ENCODE peak calls at places on chromosomes 1 and 21, in ten cellular contexts. One of them, this sample, is unnamed.

GRCh38 chr1:169999357-169999756 is 75.1 kb downstream of the KIFAP3 start:
- DNase-seq in neural progenitor cell: no peak
- DNase-seq in foreskin fibroblast: peak; percentile 88
- DNase-seq in transverse colon: no peak
- DNase-seq in GM23338: no peak
- DNase-seq in HL-60: no peak
- DNase-seq in AG04450: peak; percentile 10
- DNase-seq in stomach: no peak
- DNase-seq in heart left ventricle: peak; percentile 6
- DNase-seq in MM.1S: no peak
- DNase-seq in this sample: peak; percentile 44

GRCh38 chr21:10464975-10465374 is 56.4 kb upstream of the TPTE start:
- DNase-seq in foreskin fibroblast: no peak
- DNase-seq in heart left ventricle: no peak
- DNase-seq in stomach: no peak
- DNase-seq in HL-60: no peak
- DNase-seq in GM23338: no peak
- DNase-seq in transverse colon: no peak
- DNase-seq in neural progenitor cell: no peak
- DNase-seq in MM.1S: no peak
- DNase-seq in AG04450: no peak
- DNase-seq in this sample: no peak

GRCh38 chr1:56920551-56920950 is 45.3 kb downstream of the C8B start:
- DNase-seq in transverse colon: no peak
- DNase-seq in stomach: no peak
- DNase-seq in heart left ventricle: no peak
- DNase-seq in HL-60: no peak
- DNase-seq in AG04450: no peak
- DNase-seq in GM23338: no peak
- DNase-seq in MM.1S: no peak
- DNase-seq in neural progenitor cell: no peak
- DNase-seq in foreskin fibroblast: peak; percentile 47
- DNase-seq in this sample: peak; percentile 65

GRCh38 chr1:218874313-218874712 is 299.4 kb upstream of the LYPLAL1 start:
- DNase-seq in foreskin fibroblast: peak; percentile 29
- DNase-seq in AG04450: peak; percentile 63
- DNase-seq in transverse colon: no peak
- DNase-seq in stomach: no peak
- DNase-seq in heart left ventricle: no peak
- DNase-seq in GM23338: no peak
- DNase-seq in MM.1S: peak; percentile 39
- DNase-seq in neural progenitor cell: no peak
- DNase-seq in HL-60: peak; percentile 78
- DNase-seq in this sample: peak; percentile 96

GRCh38 chr1:155941845-155942507 is 538 bp downstream of the RXFP4 start:
- DNase-seq in transverse colon: peak; percentile 41
- DNase-seq in foreskin fibroblast: no peak
- DNase-seq in GM23338: no peak
- DNase-seq in HL-60: no peak
- DNase-seq in heart left ventricle: no peak
- DNase-seq in AG04450: no peak
- DNase-seq in stomach: no peak
- DNase-seq in MM.1S: no peak
- DNase-seq in neural progenitor cell: no peak
- DNase-seq in this sample: no peak

GRCh38 chr1:42756956-42757891 is 9.6 kb downstream of the P3H1 start:
- DNase-seq in foreskin fibroblast: no peak
- DNase-seq in GM23338: peak; percentile 91
- DNase-seq in transverse colon: no peak
- DNase-seq in MM.1S: peak; percentile 67
- DNase-seq in neural progenitor cell: peak; percentile 81
- DNase-seq in HL-60: peak; percentile 55
- DNase-seq in heart left ventricle: no peak
- DNase-seq in AG04450: peak; percentile 39
- DNase-seq in stomach: peak; percentile 25
- DNase-seq in this sample: peak; percentile 85

GRCh38 chr1:198272492-198272891 is 115.7 kb downstream of the NEK7 start:
- DNase-seq in GM23338: no peak
- DNase-seq in AG04450: no peak
- DNase-seq in stomach: no peak
- DNase-seq in heart left ventricle: no peak
- DNase-seq in foreskin fibroblast: no peak
- DNase-seq in neural progenitor cell: no peak
- DNase-seq in transverse colon: no peak
- DNase-seq in HL-60: no peak
- DNase-seq in MM.1S: no peak
- DNase-seq in this sample: peak; percentile 63

GRCh38 chr21:37374026-37374425 is 7.5 kb downstream of the DYRK1A start:
- DNase-seq in MM.1S: no peak
- DNase-seq in transverse colon: no peak
- DNase-seq in stomach: no peak
- DNase-seq in foreskin fibroblast: peak; percentile 67
- DNase-seq in GM23338: no peak
- DNase-seq in heart left ventricle: no peak
- DNase-seq in AG04450: no peak
- DNase-seq in neural progenitor cell: no peak
- DNase-seq in HL-60: no peak
- DNase-seq in this sample: peak; percentile 56

GRCh38 chr1:164473544-164473943 is 85.4 kb upstream of the PBX1 start:
- DNase-seq in GM23338: no peak
- DNase-seq in foreskin fibroblast: no peak
- DNase-seq in HL-60: no peak
- DNase-seq in AG04450: no peak
- DNase-seq in heart left ventricle: no peak
- DNase-seq in transverse colon: no peak
- DNase-seq in neural progenitor cell: no peak
- DNase-seq in MM.1S: no peak
- DNase-seq in stomach: no peak
- DNase-seq in this sample: no peak

GRCh38 chr1:46724991-46725735 is 6.2 kb upstream of the EFCAB14 start:
- DNase-seq in foreskin fibroblast: peak; percentile 60
- DNase-seq in MM.1S: peak; percentile 75
- DNase-seq in neural progenitor cell: peak; percentile 87
- DNase-seq in transverse colon: peak; percentile 77
- DNase-seq in heart left ventricle: peak; percentile 61
- DNase-seq in AG04450: peak; percentile 67
- DNase-seq in GM23338: peak; percentile 91
- DNase-seq in HL-60: peak; percentile 41
- DNase-seq in stomach: peak; percentile 81
- DNase-seq in this sample: peak; percentile 93

GRCh38 chr1:30232288-30232899 is 491.0 kb downstream of the MATN1 start:
- DNase-seq in heart left ventricle: no peak
- DNase-seq in neural progenitor cell: peak; percentile 35
- DNase-seq in AG04450: no peak
- DNase-seq in transverse colon: no peak
- DNase-seq in GM23338: peak; percentile 71
- DNase-seq in HL-60: no peak
- DNase-seq in MM.1S: peak; percentile 27
- DNase-seq in stomach: no peak
- DNase-seq in foreskin fibroblast: no peak
- DNase-seq in this sample: no peak

GRCh38 chr1:230669543-230669942 is 27.3 kb downstream of the COG2 start:
- DNase-seq in transverse colon: no peak
- DNase-seq in HL-60: no peak
- DNase-seq in stomach: no peak
- DNase-seq in GM23338: no peak
- DNase-seq in AG04450: no peak
- DNase-seq in foreskin fibroblast: no peak
- DNase-seq in neural progenitor cell: no peak
- DNase-seq in MM.1S: no peak
- DNase-seq in heart left ventricle: no peak
- DNase-seq in this sample: no peak

GRCh38 chr1:198357937-198358336 is 182.5 kb downstream of the ATP6V1G3 start:
- DNase-seq in neural progenitor cell: no peak
- DNase-seq in AG04450: no peak
- DNase-seq in stomach: no peak
- DNase-seq in HL-60: no peak
- DNase-seq in heart left ventricle: no peak
- DNase-seq in GM23338: no peak
- DNase-seq in MM.1S: no peak
- DNase-seq in transverse colon: no peak
- DNase-seq in foreskin fibroblast: no peak
- DNase-seq in this sample: no peak

GRCh38 chr1:145690587-145691558 is 16.3 kb downstream of the PDZK1 start:
- DNase-seq in stomach: no peak
- DNase-seq in AG04450: peak; percentile 41
- DNase-seq in HL-60: no peak
- DNase-seq in foreskin fibroblast: peak; percentile 76
- DNase-seq in heart left ventricle: no peak
- DNase-seq in MM.1S: peak; percentile 94
- DNase-seq in neural progenitor cell: no peak
- DNase-seq in GM23338: no peak
- DNase-seq in transverse colon: peak; percentile 17
- DNase-seq in this sample: peak; percentile 90

GRCh38 chr1:33242652-33243051 is 13.6 kb upstream of the ZNF362 start:
- DNase-seq in AG04450: no peak
- DNase-seq in HL-60: no peak
- DNase-seq in stomach: no peak
- DNase-seq in neural progenitor cell: no peak
- DNase-seq in foreskin fibroblast: no peak
- DNase-seq in heart left ventricle: no peak
- DNase-seq in MM.1S: no peak
- DNase-seq in transverse colon: no peak
- DNase-seq in GM23338: no peak
- DNase-seq in this sample: no peak

GRCh38 chr1:168428063-168428731 is 115.6 kb downstream of the XCL2 start:
- DNase-seq in transverse colon: no peak
- DNase-seq in foreskin fibroblast: peak; percentile 7
- DNase-seq in GM23338: peak; percentile 52
- DNase-seq in HL-60: no peak
- DNase-seq in heart left ventricle: peak; percentile 32
- DNase-seq in stomach: no peak
- DNase-seq in AG04450: no peak
- DNase-seq in MM.1S: no peak
- DNase-seq in neural progenitor cell: no peak
- DNase-seq in this sample: no peak

GRCh38 chr1:27787895-27788294 is 14.9 kb downstream of the STX12 start:
- DNase-seq in stomach: no peak
- DNase-seq in foreskin fibroblast: no peak
- DNase-seq in neural progenitor cell: no peak
- DNase-seq in GM23338: no peak
- DNase-seq in AG04450: no peak
- DNase-seq in HL-60: no peak
- DNase-seq in MM.1S: no peak
- DNase-seq in transverse colon: no peak
- DNase-seq in heart left ventricle: no peak
- DNase-seq in this sample: peak; percentile 87

GRCh38 chr1:6025269-6026094 is 20.2 kb upstream of the KCNAB2 start:
- DNase-seq in heart left ventricle: no peak
- DNase-seq in foreskin fibroblast: peak; percentile 37
- DNase-seq in AG04450: no peak
- DNase-seq in GM23338: no peak
- DNase-seq in MM.1S: peak; percentile 47
- DNase-seq in HL-60: no peak
- DNase-seq in stomach: no peak
- DNase-seq in neural progenitor cell: no peak
- DNase-seq in transverse colon: no peak
- DNase-seq in this sample: no peak

GRCh38 chr1:210250665-210250997 is 18.0 kb downstream of the SERTAD4 start:
- DNase-seq in GM23338: peak; percentile 83
- DNase-seq in foreskin fibroblast: no peak
- DNase-seq in MM.1S: peak; percentile 18
- DNase-seq in transverse colon: peak; percentile 33
- DNase-seq in heart left ventricle: peak; percentile 37
- DNase-seq in neural progenitor cell: peak; percentile 82
- DNase-seq in AG04450: no peak
- DNase-seq in HL-60: no peak
- DNase-seq in stomach: peak; percentile 65
- DNase-seq in this sample: no peak

GRCh38 chr1:40692429-40692905 is 963 bp downstream of the NFYC start:
- DNase-seq in transverse colon: no peak
- DNase-seq in GM23338: peak; percentile 63
- DNase-seq in AG04450: no peak
- DNase-seq in stomach: no peak
- DNase-seq in foreskin fibroblast: no peak
- DNase-seq in heart left ventricle: no peak
- DNase-seq in MM.1S: no peak
- DNase-seq in HL-60: no peak
- DNase-seq in neural progenitor cell: peak; percentile 73
- DNase-seq in this sample: peak; percentile 44
- TF ChIP-seq CTCF in transverse colon: no peak
- TF ChIP-seq CTCF in GM23338: no peak
- TF ChIP-seq CTCF in AG04450: no peak
- TF ChIP-seq CTCF in stomach: no peak
- TF ChIP-seq CTCF in foreskin fibroblast: no peak
- TF ChIP-seq CTCF in heart left ventricle: no peak
- TF ChIP-seq CTCF in MM.1S: no peak
- TF ChIP-seq CTCF in HL-60: no peak
- TF ChIP-seq CTCF in neural progenitor cell: no peak
- TF ChIP-seq CTCF in this sample: no peak

DNA sequence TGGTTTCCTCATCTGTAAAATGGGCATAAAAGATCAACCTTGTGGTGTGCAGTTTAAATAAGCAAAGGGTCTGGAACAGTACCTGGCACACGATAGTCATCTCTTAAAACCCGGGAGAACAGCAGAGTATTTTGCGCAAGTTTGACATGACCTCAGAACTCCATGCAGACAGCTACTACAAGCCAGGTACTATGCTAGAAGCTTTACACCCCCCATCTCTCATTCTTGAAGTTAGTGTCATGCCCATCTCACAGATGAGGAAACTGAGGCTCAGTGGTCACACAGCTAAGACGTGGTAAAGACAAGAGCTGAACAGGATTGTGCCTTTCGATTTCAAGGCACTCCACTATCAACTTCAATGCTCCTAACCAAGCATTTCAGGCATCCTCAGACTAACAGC is 78.7 kb downstream of the CAPZB start:
- DNase-seq in stomach: no peak
- DNase-seq in AG04450: no peak
- DNase-seq in heart left ventricle: no peak
- DNase-seq in foreskin fibroblast: no peak
- DNase-seq in transverse colon: no peak
- DNase-seq in neural progenitor cell: no peak
- DNase-seq in MM.1S: no peak
- DNase-seq in HL-60: no peak
- DNase-seq in GM23338: no peak
- DNase-seq in this sample: no peak
- H3K4me3 ChIP-seq in stomach: no peak overlapping the region
- H3K4me3 ChIP-seq in AG04450: no peak overlapping the region
- H3K4me3 ChIP-seq in heart left ventricle: no peak overlapping the region
- H3K4me3 ChIP-seq in foreskin fibroblast: no peak overlapping the region
- H3K4me3 ChIP-seq in transverse colon: no peak overlapping the region
- H3K4me3 ChIP-seq in neural progenitor cell: no peak overlapping the region
- H3K4me3 ChIP-seq in MM.1S: no peak overlapping the region
- H3K4me3 ChIP-seq in HL-60: no peak overlapping the region
- H3K4me3 ChIP-seq in GM23338: no peak overlapping the region
- H3K4me3 ChIP-seq in this sample: no peak overlapping the region

GRCh38 chr21:43362306-43362927 is 64.5 kb downstream of the SIK1 start:
- DNase-seq in heart left ventricle: peak; percentile 90
- DNase-seq in transverse colon: peak; percentile 77
- DNase-seq in stomach: peak; percentile 56
- DNase-seq in HL-60: no peak
- DNase-seq in MM.1S: peak; percentile 92
- DNase-seq in AG04450: peak; percentile 45
- DNase-seq in neural progenitor cell: peak; percentile 48
- DNase-seq in foreskin fibroblast: peak; percentile 77
- DNase-seq in GM23338: peak; percentile 59
- DNase-seq in this sample: peak; percentile 80
- TF ChIP-seq CTCF in heart left ventricle: no peak
- TF ChIP-seq CTCF in transverse colon: no peak
- TF ChIP-seq CTCF in stomach: no peak
- TF ChIP-seq CTCF in HL-60: no peak
- TF ChIP-seq CTCF in MM.1S: peak; percentile 21
- TF ChIP-seq CTCF in AG04450: no peak
- TF ChIP-seq CTCF in neural progenitor cell: no peak
- TF ChIP-seq CTCF in foreskin fibroblast: no peak
- TF ChIP-seq CTCF in GM23338: no peak
- TF ChIP-seq CTCF in this sample: peak; percentile 15

GRCh38 chr1:25821630-25822091 is 1.9 kb downstream of the MTFR1L start:
- DNase-seq in stomach: no peak
- DNase-seq in GM23338: no peak
- DNase-seq in neural progenitor cell: no peak
- DNase-seq in transverse colon: no peak
- DNase-seq in heart left ventricle: no peak
- DNase-seq in foreskin fibroblast: peak; percentile 58
- DNase-seq in AG04450: no peak
- DNase-seq in HL-60: no peak
- DNase-seq in MM.1S: no peak
- DNase-seq in this sample: peak; percentile 51
- H3K4me3 ChIP-seq in stomach: peak overlapping the region; percentile 94
- H3K4me3 ChIP-seq in GM23338: no peak overlapping the region
- H3K4me3 ChIP-seq in neural progenitor cell: no peak overlapping the region
- H3K4me3 ChIP-seq in transverse colon: no peak overlapping the region
- H3K4me3 ChIP-seq in heart left ventricle: peak overlapping the region; percentile 91
- H3K4me3 ChIP-seq in foreskin fibroblast: peak overlapping the region; percentile 88
- H3K4me3 ChIP-seq in AG04450: no peak overlapping the region
- H3K4me3 ChIP-seq in HL-60: peak overlapping the region; percentile 69
- H3K4me3 ChIP-seq in MM.1S: peak overlapping the region; percentile 69
- H3K4me3 ChIP-seq in this sample: peak overlapping the region; percentile 92